ENCODE peak calls at places on chromosomes 2 and 18, in six cellular contexts. U is heart left ventricle, M is IMR-90, L is PC-3, N is neural progenitor cell, O is lung. V is an unnamed sample. For H3K27me3 and H3K4me1, the result is how much of the 10 kb centered on the place peaks cover.

GRCh38 chr2:72940786-72941185 is 23.5 kb downstream of the EMX1 start:
- DNase-seq in U (no peak), L (no peak), M (peak), O (no peak), N (peak), V (peak)

GRCh38 chr18:32576296-32576916 is 105.7 kb upstream of the GAREM1 start:
- DNase-seq in N (peak), L (peak), O (no peak), M (peak), U (no peak), V (peak)

GRCh38 chr2:145411493-145411892 is 891.6 kb upstream of the ZEB2 start:
- DNase-seq in O (no peak), N (no peak), U (no peak), L (no peak), M (no peak), V (no peak)

GRCh38 chr2:134153481-134153880 is 100.4 kb upstream of the MGAT5 start:
- DNase-seq in L (no peak), M (no peak), O (no peak), U (no peak), N (peak), V (no peak)

GRCh38 chr2:241068942-241069810 is 32.9 kb downstream of the MTERF4 start:
- DNase-seq in L (no peak), O (peak), U (no peak), M (no peak), N (no peak), V (no peak)

GRCh38 chr2:223601932-223602676 is at the start of gene SCG2:
- DNase-seq in O (peak), L (peak), M (peak), U (peak), N (peak), V (peak)

GRCh38 chr2:178404380-178404767 is 46.6 kb downstream of the PRKRA start:
- DNase-seq in N (no peak), M (peak), U (no peak), L (peak), O (no peak), V (peak)

GRCh38 chr2:227406177-227407031 is 18.7 kb upstream of the SCYGR1 start:
- DNase-seq in O (peak), L (peak), M (peak), N (peak), U (peak), V (peak)

GRCh38 chr2:23366720-23367119 is 18.3 kb upstream of the KLHL29 start:
- DNase-seq in U (no peak), L (no peak), M (no peak), N (no peak), O (no peak), V (no peak)

GRCh38 chr2:870426-870825 is 80.2 kb upstream of the SNTG2 start:
- DNase-seq in M (no peak), O (no peak), U (no peak), L (no peak), N (no peak), V (no peak)

GRCh38 chr2:873027-873426 is 77.6 kb upstream of the SNTG2 start:
- DNase-seq in O (no peak), L (no peak), M (no peak), N (no peak), U (no peak), V (no peak)

GRCh38 chr2:871175-871727 is 79.4 kb upstream of the SNTG2 start:
- DNase-seq in M (no peak), L (no peak), N (no peak), U (no peak), O (no peak), V (no peak)

GRCh38 chr2:873651-874580 is 76.7 kb upstream of the SNTG2 start:
- DNase-seq in O (no peak), N (no peak), U (no peak), L (no peak), M (no peak), V (peak)

GRCh38 chr2:871926-872680 is 78.5 kb upstream of the SNTG2 start:
- DNase-seq in U (no peak), N (no peak), M (no peak), O (no peak), L (no peak), V (no peak)
- H3K27me3 ChIP-seq in U (under half), N (under half), M (under half), O (under half), L (half or more), V (under half)

DNA sequence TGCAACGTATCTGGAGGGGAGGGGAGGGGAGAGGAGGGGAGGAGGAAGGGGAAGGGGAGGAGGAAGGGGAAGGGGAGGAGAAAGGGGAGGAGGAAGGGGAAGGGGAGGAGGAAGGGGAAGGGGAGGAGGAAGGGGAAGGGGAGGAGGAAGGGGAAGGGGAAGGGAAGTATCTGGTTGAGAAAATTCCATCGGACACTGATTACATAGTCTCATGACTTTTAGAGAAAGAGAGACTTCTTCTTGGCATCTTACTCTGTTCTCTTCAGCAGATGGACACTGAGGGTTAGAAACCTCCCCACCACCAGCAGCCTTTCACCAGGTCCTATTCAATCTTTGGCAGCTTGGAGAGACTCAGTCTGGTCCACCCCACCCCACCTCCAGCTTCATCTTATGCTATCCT is 296.3 kb downstream of the TNS1 start:
- DNase-seq in M (no peak), U (no peak), O (no peak), N (no peak), L (no peak), V (no peak)
- H3K4me1 ChIP-seq in M (under half), U (under half), O (under half), N (under half), L (under half), V (under half)

DNA sequence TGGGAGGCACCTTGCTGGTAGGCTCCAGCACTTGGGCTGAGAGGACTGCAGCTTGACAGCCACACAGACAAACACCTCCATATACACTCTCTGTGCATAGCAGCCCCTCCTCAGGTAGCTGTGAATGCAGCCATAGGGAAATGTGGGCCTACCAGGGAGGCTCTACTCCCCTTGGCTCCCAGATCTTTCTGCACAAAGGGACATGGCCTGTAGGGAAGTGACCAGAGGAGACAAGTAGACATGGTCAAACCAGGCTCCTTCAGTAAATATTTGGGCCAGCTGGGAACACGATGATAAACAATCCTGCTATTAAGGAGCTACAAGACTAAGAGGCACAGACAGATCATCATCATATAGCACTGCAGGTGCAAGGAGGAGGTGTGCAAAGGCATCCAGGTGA is 35.9 kb upstream of the PDCL3 start:
- DNase-seq in L (no peak), U (no peak), M (no peak), N (no peak), O (no peak), V (no peak)
- H3K27me3 ChIP-seq in L (under half), U (under half), M (under half), N (under half), O (under half), V (under half)

GRCh38 chr2:31131871-31132270 is 6.4 kb downstream of the GALNT14 start:
- DNase-seq in U (no peak), N (no peak), M (no peak), O (no peak), L (no peak), V (no peak)

GRCh38 chr2:31125918-31126695 is 12.1 kb downstream of the GALNT14 start:
- DNase-seq in N (no peak), O (no peak), M (no peak), U (no peak), L (peak), V (no peak)

GRCh38 chr2:31124904-31125303 is 13.3 kb downstream of the GALNT14 start:
- DNase-seq in U (no peak), M (no peak), O (no peak), N (no peak), L (no peak), V (no peak)

GRCh38 chr2:31129835-31130561 is 8.2 kb downstream of the GALNT14 start:
- DNase-seq in O (no peak), N (no peak), M (no peak), L (no peak), U (no peak), V (no peak)

GRCh38 chr2:31127931-31128330 is 10.3 kb downstream of the GALNT14 start:
- DNase-seq in O (no peak), U (no peak), M (no peak), N (no peak), L (no peak), V (no peak)
- H3K4me1 ChIP-seq in O (under half), U (under half), M (under half), N (under half), L (under half), V (under half)

GRCh38 chr2:74502147-74502719 is 2.8 kb upstream of the LBX2 start:
- DNase-seq in L (no peak), O (no peak), U (no peak), M (no peak), N (peak), V (no peak)
- H3K27me3 ChIP-seq in L (under half), O (under half), U (half or more), M (under half), N (half or more), V (under half)

GRCh38 chr2:231643494-231643888 is 50.8 kb downstream of the TEX44 start:
- DNase-seq in L (no peak), N (no peak), U (no peak), O (no peak), M (no peak), V (no peak)

GRCh38 chr2:231644426-231644825 is 51.8 kb downstream of the TEX44 start:
- DNase-seq in M (no peak), N (no peak), L (no peak), U (peak), O (no peak), V (no peak)

GRCh38 chr2:231648579-231649174 is 56.0 kb downstream of the TEX44 start:
- DNase-seq in N (peak), L (peak), O (peak), M (peak), U (peak), V (peak)

GRCh38 chr2:231642631-231643493 is 50.2 kb downstream of the TEX44 start:
- DNase-seq in L (peak), M (peak), N (no peak), O (peak), U (peak), V (peak)

DNA sequence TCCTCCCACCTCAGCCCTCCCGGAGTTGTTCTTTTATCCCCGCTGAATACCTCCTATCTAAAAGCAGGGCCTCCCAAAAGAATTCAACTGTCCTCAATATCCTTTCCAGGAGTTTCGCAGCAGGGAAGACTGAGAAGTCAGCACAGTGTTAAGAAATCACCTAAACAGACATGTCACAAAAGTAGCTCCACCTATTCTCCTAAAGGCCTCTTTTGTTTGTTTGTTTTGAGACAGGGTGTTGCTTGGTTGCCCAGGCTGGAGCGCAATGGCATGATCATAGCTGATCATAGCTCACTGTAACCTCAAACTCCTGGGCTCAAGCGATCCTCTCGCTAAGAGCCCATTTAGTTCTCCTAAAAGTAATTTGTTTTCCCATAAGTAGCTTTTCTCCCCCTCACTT is 53.8 kb downstream of the TEX44 start:
- DNase-seq in L (no peak), N (peak), U (no peak), M (no peak), O (no peak), V (no peak)
- H3K4me1 ChIP-seq in L (under half), N (under half), U (under half), M (under half), O (under half), V (under half)